ENCODE peak calls at places on chromosomes 5 and 9, in four cellular contexts. E is NCI-H187 treated with DMSO at 0.1 percent for 48 hours; A is HTR-8/SVneo; G is stimulated activated naive B cell treated with anti-CD40 and anti-IgM and Interleukin-4, amounts not matched to agents 10 μg/mL and 1 μg/mL and 100 μg/mL, for 72 hours. Z is an unnamed sample.
A peak's percentile ranks its signal among the peaks of the same experiment; 100 is the strongest.

GRCh38 chr5:36870399-36871040 is 6.0 kb upstream of the NIPBL start:
- DNase-seq in E (peak; percentile 73), A (peak; percentile 85), G (no peak), Z (peak; percentile 15)

GRCh38 chr5:27220752-27221151 is 182.4 kb upstream of the CDH9 start:
- DNase-seq in E (no peak), A (no peak), G (no peak), Z (no peak)

GRCh38 chr5:65013141-65013540 is 244.4 kb downstream of the CWC27 start:
- DNase-seq in E (no peak), A (no peak), G (no peak), Z (no peak)

GRCh38 chr5:39063037-39063436 is 11.2 kb downstream of the RICTOR start:
- DNase-seq in E (no peak), A (no peak), G (no peak), Z (no peak)

GRCh38 chr5:178347956-178348355 is 115.4 kb upstream of the PHYKPL start:
- DNase-seq in E (no peak), A (no peak), G (no peak), Z (no peak)

GRCh38 chr9:17802249-17802857 is 223.5 kb downstream of the SH3GL2 start:
- DNase-seq in E (no peak), A (no peak), G (no peak), Z (no peak)

GRCh38 chr5:176152191-176152932 is 85.9 kb upstream of the SIMC1 start:
- DNase-seq in E (no peak), A (no peak), G (no peak), Z (no peak)

GRCh38 chr5:53890490-53890889 is 330.1 kb downstream of the NDUFS4 start:
- DNase-seq in E (no peak), A (no peak), G (no peak), Z (no peak)

Z was measured in naive thymus-derived CD8-positive, alpha-beta T cell.